ENCODE peak calls at places on chromosomes 13 and 19, in five cellular contexts. D, M, Y, X and A are unnamed samples. For H3K4me1, the result is how much of the 10 kb centered on the place peaks cover.

GRCh38 chr19:944171-944567 is 18.3 kb downstream of the ARID3A start:
- DNase-seq in D (peak), M (peak), Y (peak), X (no peak), A (no peak)

GRCh38 chr13:21069561-21070004 is 8.2 kb upstream of the LATS2 start:
- DNase-seq in M (peak), D (no peak), Y (peak), X (peak), A (no peak)

GRCh38 chr13:41655997-41656396 is 198.6 kb downstream of the RGCC start:
- DNase-seq in D (no peak), X (no peak), M (no peak), Y (no peak), A (no peak)

GRCh38 chr19:3061214-3062161 is 807 bp downstream of the TLE5 start:
- DNase-seq in X (no peak), Y (peak), M (peak), D (peak), A (peak)

GRCh38 chr13:85709721-85710120 is 89.5 kb downstream of the SLITRK6 start:
- DNase-seq in Y (no peak), X (no peak), D (no peak), M (no peak), A (no peak)

GRCh38 chr13:113113846-113114271 is 8.3 kb downstream of the F7 start:
- DNase-seq in D (no peak), Y (peak), M (no peak), X (no peak), A (no peak)

GRCh38 chr13:107669356-107669755 is 546.0 kb downstream of the LIG4 start:
- DNase-seq in X (no peak), D (no peak), Y (no peak), M (no peak), A (no peak)

GRCh38 chr13:75628811-75629210 is 7.3 kb upstream of the LMO7 start:
- DNase-seq in D (no peak), X (no peak), Y (no peak), M (no peak), A (no peak)

GRCh38 chr19:3302755-3303154 is 63.6 kb upstream of the NFIC start:
- DNase-seq in D (no peak), M (no peak), Y (no peak), X (no peak), A (no peak)

GRCh38 chr19:41297628-41298326 is 12.2 kb upstream of the CCDC97 start:
- DNase-seq in D (no peak), X (no peak), M (no peak), Y (no peak), A (no peak)

GRCh38 chr13:102569488-102569887 is 27.3 kb upstream of the TPP2 start:
- DNase-seq in Y (no peak), D (no peak), X (no peak), M (no peak), A (no peak)

GRCh38 chr13:77930430-77930829 is 11.8 kb upstream of the EDNRB start:
- DNase-seq in D (no peak), M (no peak), Y (no peak), X (no peak), A (no peak)

GRCh38 chr19:6873708-6874431 is 13.5 kb upstream of the ADGRE1 start:
- DNase-seq in Y (no peak), X (no peak), D (no peak), M (no peak), A (no peak)

GRCh38 chr19:17846146-17846545 is 1.6 kb downstream of the JAK3 start:
- DNase-seq in X (no peak), Y (no peak), M (no peak), D (no peak), A (no peak)

GRCh38 chr19:12838182-12838890 is at the start of gene MAST1:
- DNase-seq in Y (no peak), D (no peak), M (no peak), X (no peak), A (no peak)

GRCh38 chr19:7004313-7004931 is 16.8 kb downstream of the MBD3L2B start:
- DNase-seq in X (peak), D (no peak), Y (no peak), M (no peak), A (no peak)

GRCh38 chr19:14545716-14546082 is 16.3 kb downstream of the TECR start:
- DNase-seq in M (no peak), X (no peak), D (no peak), Y (no peak), A (no peak)

GRCh38 chr19:51490676-51491075 is 10.9 kb downstream of the SIGLEC12 start:
- DNase-seq in M (no peak), X (no peak), D (no peak), Y (no peak), A (no peak)

GRCh38 chr19:32246032-32246431 is 99.4 kb upstream of the ZNF507 start:
- DNase-seq in M (no peak), D (no peak), X (no peak), Y (no peak), A (no peak)

GRCh38 chr19:41877916-41878905 is 1.1 kb downstream of the CD79A start:
- DNase-seq in X (no peak), Y (no peak), M (no peak), D (no peak), A (no peak)

DNA sequence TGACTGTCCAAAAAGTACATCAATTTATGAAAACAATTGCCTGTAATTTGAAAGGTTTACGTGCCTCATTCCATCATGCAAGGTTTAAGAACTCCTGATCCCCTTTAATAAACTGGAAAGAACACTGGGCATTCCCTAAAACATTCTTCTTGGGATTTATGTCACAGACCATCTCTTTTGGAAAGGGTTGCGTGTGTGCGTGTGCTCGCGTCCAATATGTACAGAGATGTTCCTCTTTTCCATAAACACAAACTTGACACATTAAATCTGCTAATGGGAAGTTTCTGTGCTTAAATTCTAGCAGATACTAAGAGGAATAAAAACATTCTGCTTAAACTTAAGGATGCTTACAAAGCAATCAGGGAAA is 83.9 kb downstream of the STK24 start:
- DNase-seq in Y (no peak), M (no peak), X (no peak), D (no peak), A (no peak)
- H3K4me1 ChIP-seq in Y (under half), M (under half), X (half or more), D (under half), A (under half)

DNA sequence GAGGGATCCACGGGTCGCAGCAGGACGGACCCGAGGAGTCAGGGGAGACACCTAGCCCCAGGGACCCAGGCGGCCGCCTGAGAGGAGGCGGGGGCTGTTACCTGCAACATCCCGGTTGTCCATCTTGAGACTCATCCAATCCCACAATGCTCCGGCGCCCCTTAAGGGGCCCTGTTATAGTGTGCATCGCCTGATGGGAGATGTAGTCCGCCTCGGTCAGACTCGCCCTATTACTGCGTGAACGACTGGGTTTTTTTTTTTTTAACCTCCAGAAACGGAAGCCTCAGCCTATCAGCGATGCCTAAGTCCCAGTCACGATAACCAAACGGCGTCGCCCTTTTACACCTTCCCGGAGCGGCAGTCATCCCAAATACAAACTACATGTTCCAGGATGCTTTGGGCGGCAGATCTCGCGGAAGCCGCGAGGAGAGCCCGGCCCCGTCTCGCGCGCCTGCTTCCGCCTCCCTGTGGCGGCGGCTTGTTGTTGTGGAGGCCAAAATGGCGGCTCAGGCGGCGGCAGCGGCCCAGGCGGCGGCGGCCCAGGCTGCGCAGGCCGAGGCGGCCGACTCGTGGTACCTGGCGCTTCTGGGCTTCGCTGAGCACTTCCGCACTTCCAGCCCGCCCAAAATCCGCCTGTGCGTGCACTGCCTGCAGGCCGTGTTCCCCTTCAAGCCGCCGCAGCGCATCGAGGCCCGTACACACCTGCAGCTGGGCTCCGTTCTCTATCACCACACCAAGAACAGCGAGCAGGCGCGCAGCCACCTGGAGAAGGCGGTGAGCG is at the start of the genes MAU2 and SUGP1:
- DNase-seq in M (peak), D (peak), X (peak), Y (peak), A (peak)
- TF ChIP-seq CTCF in M (peak), D (peak), X (no peak), Y (peak), A (peak)

DNA sequence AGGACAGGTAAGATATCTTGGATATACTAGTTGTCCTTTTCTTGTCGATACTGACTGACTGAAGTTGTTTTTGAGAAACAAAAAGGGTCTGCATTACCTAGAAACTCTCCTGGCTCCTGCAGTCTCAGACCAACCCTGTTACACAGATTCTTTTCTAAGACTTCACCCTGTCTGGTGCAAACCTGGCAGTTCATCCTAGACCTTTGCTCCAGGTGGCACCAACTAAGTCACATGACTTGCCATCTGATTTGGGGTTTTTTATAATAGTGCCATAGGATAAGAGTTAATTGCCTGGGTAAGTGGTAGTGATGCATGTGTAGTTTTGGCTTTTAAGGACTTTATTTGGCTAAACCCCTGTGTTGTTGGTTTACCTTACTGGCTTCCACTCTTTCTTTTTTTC is 14.3 kb downstream of the CHAMP1 start:
- DNase-seq in X (no peak), M (no peak), D (no peak), Y (no peak), A (no peak)
- TF ChIP-seq POLR2A in X (no peak), M (no peak), D (no peak), Y (no peak), A (no peak)

GRCh38 chr19:5119297-5119998 is 150.5 kb downstream of the KDM4B start:
- DNase-seq in M (no peak), D (no peak), Y (no peak), X (no peak), A (no peak)
- H3K4me1 ChIP-seq in M (under half), D (under half), Y (under half), X (under half), A (under half)

DNA sequence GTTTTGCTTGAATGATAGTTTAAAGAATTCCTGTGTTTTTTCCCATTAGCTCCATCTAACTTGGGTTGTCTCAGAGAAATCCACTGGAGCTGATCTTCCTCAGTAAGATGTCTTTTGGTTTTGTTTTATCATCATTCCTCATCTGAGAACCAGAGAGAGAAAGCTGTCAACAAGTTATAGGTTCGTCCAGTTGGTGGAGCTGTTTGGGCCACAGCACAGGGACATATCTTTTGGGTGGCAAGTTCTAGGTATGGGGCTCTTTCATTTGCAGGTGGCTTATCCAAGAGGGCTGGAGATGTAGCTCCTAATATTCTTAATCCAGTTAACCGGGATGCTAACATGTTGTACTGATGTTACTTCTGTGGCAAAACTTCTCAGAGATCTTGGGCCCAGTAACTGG is 174.2 kb downstream of the KCNRG start:
- DNase-seq in Y (no peak), M (no peak), D (no peak), X (no peak), A (no peak)
- TF ChIP-seq CTCF in Y (no peak), M (no peak), D (no peak), X (no peak), A (no peak)

GRCh38 chr19:42965204-42965603 is 28.2 kb upstream of the PSG7 start:
- DNase-seq in X (peak), Y (no peak), M (no peak), D (no peak), A (no peak)
- TF ChIP-seq POLR2A in X (no peak), Y (no peak), M (no peak), D (no peak), A (no peak)

GRCh38 chr13:97328222-97328790 is 105.7 kb upstream of the RAP2A start:
- DNase-seq in Y (no peak), X (no peak), D (no peak), M (no peak), A (no peak)
- H3K4me1 ChIP-seq in Y (under half), X (under half), D (under half), M (under half), A (under half)